ENCODE peak calls at places on chromosomes 1 and 21, in eight cellular contexts. One of them, this sample, is unnamed.

GRCh38 chr21:43333301-43334062 is 93.4 kb downstream of the SIK1 start:
- DNase-seq in DMS79: peak; percentile 36
- DNase-seq in activated naive CD8-positive, alpha-beta T cell treated with anti-CD3 and anti-CD28 coated beads, Interleukin-2, amount 50 U/mL, for 24 hours: no peak
- DNase-seq in activated T-cell treated with anti-CD3 and anti-CD28 coated beads for 48 hours: no peak
- DNase-seq in stimulated activated CD8-positive, alpha-beta memory T cell treated with anti-CD3 and anti-CD28 coated beads, Interleukin-4, amount 100 ng/mL, for 4 hours: no peak
- DNase-seq in iris pigment epithelial cell: peak; percentile 84
- DNase-seq in H4: peak; percentile 71
- DNase-seq in AG10803: peak; percentile 94
- DNase-seq in this sample: no peak

GRCh38 chr1:210496063-210496462 is 167.4 kb downstream of the HHAT start:
- DNase-seq in DMS79: no peak
- DNase-seq in activated naive CD8-positive, alpha-beta T cell treated with anti-CD3 and anti-CD28 coated beads, Interleukin-2, amount 50 U/mL, for 24 hours: no peak
- DNase-seq in activated T-cell treated with anti-CD3 and anti-CD28 coated beads for 48 hours: no peak
- DNase-seq in stimulated activated CD8-positive, alpha-beta memory T cell treated with anti-CD3 and anti-CD28 coated beads, Interleukin-4, amount 100 ng/mL, for 4 hours: no peak
- DNase-seq in iris pigment epithelial cell: peak; percentile 40
- DNase-seq in H4: peak; percentile 44
- DNase-seq in AG10803: peak; percentile 48
- DNase-seq in this sample: no peak

GRCh38 chr1:61461406-61462384 is 263.2 kb downstream of the TM2D1 start:
- DNase-seq in DMS79: no peak
- DNase-seq in activated naive CD8-positive, alpha-beta T cell treated with anti-CD3 and anti-CD28 coated beads, Interleukin-2, amount 50 U/mL, for 24 hours: no peak
- DNase-seq in activated T-cell treated with anti-CD3 and anti-CD28 coated beads for 48 hours: no peak
- DNase-seq in stimulated activated CD8-positive, alpha-beta memory T cell treated with anti-CD3 and anti-CD28 coated beads, Interleukin-4, amount 100 ng/mL, for 4 hours: no peak
- DNase-seq in iris pigment epithelial cell: no peak
- DNase-seq in H4: no peak
- DNase-seq in AG10803: no peak
- DNase-seq in this sample: no peak

GRCh38 chr1:2557146-2558029 is 1.2 kb downstream of the TNFRSF14 start:
- DNase-seq in DMS79: no peak
- DNase-seq in activated naive CD8-positive, alpha-beta T cell treated with anti-CD3 and anti-CD28 coated beads, Interleukin-2, amount 50 U/mL, for 24 hours: no peak
- DNase-seq in activated T-cell treated with anti-CD3 and anti-CD28 coated beads for 48 hours: no peak
- DNase-seq in stimulated activated CD8-positive, alpha-beta memory T cell treated with anti-CD3 and anti-CD28 coated beads, Interleukin-4, amount 100 ng/mL, for 4 hours: no peak
- DNase-seq in iris pigment epithelial cell: no peak
- DNase-seq in H4: no peak
- DNase-seq in AG10803: no peak
- DNase-seq in this sample: no peak

GRCh38 chr1:220789532-220790147 is 2.9 kb downstream of the MTARC1 start:
- DNase-seq in DMS79: no peak
- DNase-seq in activated naive CD8-positive, alpha-beta T cell treated with anti-CD3 and anti-CD28 coated beads, Interleukin-2, amount 50 U/mL, for 24 hours: no peak
- DNase-seq in activated T-cell treated with anti-CD3 and anti-CD28 coated beads for 48 hours: no peak
- DNase-seq in stimulated activated CD8-positive, alpha-beta memory T cell treated with anti-CD3 and anti-CD28 coated beads, Interleukin-4, amount 100 ng/mL, for 4 hours: no peak
- DNase-seq in iris pigment epithelial cell: peak; percentile 37
- DNase-seq in H4: no peak
- DNase-seq in AG10803: peak; percentile 48
- DNase-seq in this sample: no peak

GRCh38 chr1:230711245-230711644 is 2.7 kb downstream of the AGT start:
- DNase-seq in DMS79: no peak
- DNase-seq in activated naive CD8-positive, alpha-beta T cell treated with anti-CD3 and anti-CD28 coated beads, Interleukin-2, amount 50 U/mL, for 24 hours: no peak
- DNase-seq in activated T-cell treated with anti-CD3 and anti-CD28 coated beads for 48 hours: no peak
- DNase-seq in stimulated activated CD8-positive, alpha-beta memory T cell treated with anti-CD3 and anti-CD28 coated beads, Interleukin-4, amount 100 ng/mL, for 4 hours: no peak
- DNase-seq in iris pigment epithelial cell: no peak
- DNase-seq in H4: no peak
- DNase-seq in AG10803: peak; percentile 6
- DNase-seq in this sample: no peak

GRCh38 chr1:83761084-83761760 is 237.7 kb downstream of the TTLL7 start:
- DNase-seq in DMS79: no peak
- DNase-seq in activated naive CD8-positive, alpha-beta T cell treated with anti-CD3 and anti-CD28 coated beads, Interleukin-2, amount 50 U/mL, for 24 hours: peak; percentile 15
- DNase-seq in activated T-cell treated with anti-CD3 and anti-CD28 coated beads for 48 hours: no peak
- DNase-seq in stimulated activated CD8-positive, alpha-beta memory T cell treated with anti-CD3 and anti-CD28 coated beads, Interleukin-4, amount 100 ng/mL, for 4 hours: no peak
- DNase-seq in iris pigment epithelial cell: no peak
- DNase-seq in H4: no peak
- DNase-seq in AG10803: no peak
- DNase-seq in this sample: no peak

GRCh38 chr1:6599141-6599975 is 3.3 kb downstream of the KLHL21 start:
- DNase-seq in DMS79: no peak
- DNase-seq in activated naive CD8-positive, alpha-beta T cell treated with anti-CD3 and anti-CD28 coated beads, Interleukin-2, amount 50 U/mL, for 24 hours: peak; percentile 57
- DNase-seq in activated T-cell treated with anti-CD3 and anti-CD28 coated beads for 48 hours: peak; percentile 43
- DNase-seq in stimulated activated CD8-positive, alpha-beta memory T cell treated with anti-CD3 and anti-CD28 coated beads, Interleukin-4, amount 100 ng/mL, for 4 hours: peak; percentile 62
- DNase-seq in iris pigment epithelial cell: no peak
- DNase-seq in H4: no peak
- DNase-seq in AG10803: peak; percentile 50
- DNase-seq in this sample: no peak

GRCh38 chr1:240189386-240189989 is 97.8 kb downstream of the FMN2 start:
- DNase-seq in DMS79: no peak
- DNase-seq in activated naive CD8-positive, alpha-beta T cell treated with anti-CD3 and anti-CD28 coated beads, Interleukin-2, amount 50 U/mL, for 24 hours: peak; percentile 15
- DNase-seq in activated T-cell treated with anti-CD3 and anti-CD28 coated beads for 48 hours: no peak
- DNase-seq in stimulated activated CD8-positive, alpha-beta memory T cell treated with anti-CD3 and anti-CD28 coated beads, Interleukin-4, amount 100 ng/mL, for 4 hours: no peak
- DNase-seq in iris pigment epithelial cell: peak; percentile 31
- DNase-seq in H4: no peak
- DNase-seq in AG10803: peak; percentile 42
- DNase-seq in this sample: no peak

GRCh38 chr1:49251385-49251784 is 474.7 kb upstream of the BEND5 start:
- DNase-seq in DMS79: no peak
- DNase-seq in activated naive CD8-positive, alpha-beta T cell treated with anti-CD3 and anti-CD28 coated beads, Interleukin-2, amount 50 U/mL, for 24 hours: no peak
- DNase-seq in activated T-cell treated with anti-CD3 and anti-CD28 coated beads for 48 hours: no peak
- DNase-seq in stimulated activated CD8-positive, alpha-beta memory T cell treated with anti-CD3 and anti-CD28 coated beads, Interleukin-4, amount 100 ng/mL, for 4 hours: no peak
- DNase-seq in iris pigment epithelial cell: no peak
- DNase-seq in H4: no peak
- DNase-seq in AG10803: no peak
- DNase-seq in this sample: no peak

GRCh38 chr1:9942399-9942938 is 722 bp downstream of the LZIC start:
- DNase-seq in DMS79: peak; percentile 20
- DNase-seq in activated naive CD8-positive, alpha-beta T cell treated with anti-CD3 and anti-CD28 coated beads, Interleukin-2, amount 50 U/mL, for 24 hours: peak; percentile 17
- DNase-seq in activated T-cell treated with anti-CD3 and anti-CD28 coated beads for 48 hours: no peak
- DNase-seq in stimulated activated CD8-positive, alpha-beta memory T cell treated with anti-CD3 and anti-CD28 coated beads, Interleukin-4, amount 100 ng/mL, for 4 hours: no peak
- DNase-seq in iris pigment epithelial cell: peak; percentile 62
- DNase-seq in H4: peak; percentile 61
- DNase-seq in AG10803: peak; percentile 64
- DNase-seq in this sample: no peak

GRCh38 chr1:216892581-216892980 is 169.4 kb upstream of the ESRRG start:
- DNase-seq in DMS79: no peak
- DNase-seq in activated naive CD8-positive, alpha-beta T cell treated with anti-CD3 and anti-CD28 coated beads, Interleukin-2, amount 50 U/mL, for 24 hours: no peak
- DNase-seq in activated T-cell treated with anti-CD3 and anti-CD28 coated beads for 48 hours: no peak
- DNase-seq in stimulated activated CD8-positive, alpha-beta memory T cell treated with anti-CD3 and anti-CD28 coated beads, Interleukin-4, amount 100 ng/mL, for 4 hours: no peak
- DNase-seq in iris pigment epithelial cell: no peak
- DNase-seq in H4: no peak
- DNase-seq in AG10803: no peak
- DNase-seq in this sample: no peak

GRCh38 chr1:248140846-248141245 is 4.1 kb upstream of the OR2M5 start:
- DNase-seq in DMS79: no peak
- DNase-seq in activated naive CD8-positive, alpha-beta T cell treated with anti-CD3 and anti-CD28 coated beads, Interleukin-2, amount 50 U/mL, for 24 hours: no peak
- DNase-seq in activated T-cell treated with anti-CD3 and anti-CD28 coated beads for 48 hours: no peak
- DNase-seq in stimulated activated CD8-positive, alpha-beta memory T cell treated with anti-CD3 and anti-CD28 coated beads, Interleukin-4, amount 100 ng/mL, for 4 hours: no peak
- DNase-seq in iris pigment epithelial cell: no peak
- DNase-seq in H4: no peak
- DNase-seq in AG10803: no peak
- DNase-seq in this sample: no peak

GRCh38 chr1:21669287-21670058 is at the start of gene RAP1GAP:
- DNase-seq in DMS79: no peak
- DNase-seq in activated naive CD8-positive, alpha-beta T cell treated with anti-CD3 and anti-CD28 coated beads, Interleukin-2, amount 50 U/mL, for 24 hours: peak; percentile 29
- DNase-seq in activated T-cell treated with anti-CD3 and anti-CD28 coated beads for 48 hours: no peak
- DNase-seq in stimulated activated CD8-positive, alpha-beta memory T cell treated with anti-CD3 and anti-CD28 coated beads, Interleukin-4, amount 100 ng/mL, for 4 hours: no peak
- DNase-seq in iris pigment epithelial cell: no peak
- DNase-seq in H4: no peak
- DNase-seq in AG10803: no peak
- DNase-seq in this sample: no peak

GRCh38 chr1:107664882-107665871 is 299.8 kb downstream of the VAV3 start:
- DNase-seq in DMS79: no peak
- DNase-seq in activated naive CD8-positive, alpha-beta T cell treated with anti-CD3 and anti-CD28 coated beads, Interleukin-2, amount 50 U/mL, for 24 hours: no peak
- DNase-seq in activated T-cell treated with anti-CD3 and anti-CD28 coated beads for 48 hours: no peak
- DNase-seq in stimulated activated CD8-positive, alpha-beta memory T cell treated with anti-CD3 and anti-CD28 coated beads, Interleukin-4, amount 100 ng/mL, for 4 hours: no peak
- DNase-seq in iris pigment epithelial cell: no peak
- DNase-seq in H4: no peak
- DNase-seq in AG10803: no peak
- DNase-seq in this sample: no peak

GRCh38 chr1:81259620-81260411 is 540.9 kb upstream of the ADGRL2 start:
- DNase-seq in DMS79: no peak
- DNase-seq in activated naive CD8-positive, alpha-beta T cell treated with anti-CD3 and anti-CD28 coated beads, Interleukin-2, amount 50 U/mL, for 24 hours: no peak
- DNase-seq in activated T-cell treated with anti-CD3 and anti-CD28 coated beads for 48 hours: no peak
- DNase-seq in stimulated activated CD8-positive, alpha-beta memory T cell treated with anti-CD3 and anti-CD28 coated beads, Interleukin-4, amount 100 ng/mL, for 4 hours: no peak
- DNase-seq in iris pigment epithelial cell: no peak
- DNase-seq in H4: no peak
- DNase-seq in AG10803: no peak
- DNase-seq in this sample: no peak

GRCh38 chr1:85570446-85571180 is 9.9 kb upstream of the CCN1 start:
- DNase-seq in DMS79: no peak
- DNase-seq in activated naive CD8-positive, alpha-beta T cell treated with anti-CD3 and anti-CD28 coated beads, Interleukin-2, amount 50 U/mL, for 24 hours: no peak
- DNase-seq in activated T-cell treated with anti-CD3 and anti-CD28 coated beads for 48 hours: no peak
- DNase-seq in stimulated activated CD8-positive, alpha-beta memory T cell treated with anti-CD3 and anti-CD28 coated beads, Interleukin-4, amount 100 ng/mL, for 4 hours: no peak
- DNase-seq in iris pigment epithelial cell: no peak
- DNase-seq in H4: no peak
- DNase-seq in AG10803: no peak
- DNase-seq in this sample: no peak

GRCh38 chr1:248850536-248851251 is 8.2 kb downstream of the ZNF692 start:
- DNase-seq in DMS79: no peak
- DNase-seq in activated naive CD8-positive, alpha-beta T cell treated with anti-CD3 and anti-CD28 coated beads, Interleukin-2, amount 50 U/mL, for 24 hours: no peak
- DNase-seq in activated T-cell treated with anti-CD3 and anti-CD28 coated beads for 48 hours: no peak
- DNase-seq in stimulated activated CD8-positive, alpha-beta memory T cell treated with anti-CD3 and anti-CD28 coated beads, Interleukin-4, amount 100 ng/mL, for 4 hours: no peak
- DNase-seq in iris pigment epithelial cell: no peak
- DNase-seq in H4: no peak
- DNase-seq in AG10803: no peak
- DNase-seq in this sample: no peak

GRCh38 chr1:1437904-1438376 is 2.5 kb downstream of the VWA1 start:
- DNase-seq in DMS79: no peak
- DNase-seq in activated naive CD8-positive, alpha-beta T cell treated with anti-CD3 and anti-CD28 coated beads, Interleukin-2, amount 50 U/mL, for 24 hours: no peak
- DNase-seq in activated T-cell treated with anti-CD3 and anti-CD28 coated beads for 48 hours: no peak
- DNase-seq in stimulated activated CD8-positive, alpha-beta memory T cell treated with anti-CD3 and anti-CD28 coated beads, Interleukin-4, amount 100 ng/mL, for 4 hours: no peak
- DNase-seq in iris pigment epithelial cell: no peak
- DNase-seq in H4: no peak
- DNase-seq in AG10803: no peak
- DNase-seq in this sample: no peak

GRCh38 chr21:34911360-34911759 is 137.7 kb downstream of the RUNX1 start:
- DNase-seq in DMS79: no peak
- DNase-seq in activated naive CD8-positive, alpha-beta T cell treated with anti-CD3 and anti-CD28 coated beads, Interleukin-2, amount 50 U/mL, for 24 hours: no peak
- DNase-seq in activated T-cell treated with anti-CD3 and anti-CD28 coated beads for 48 hours: no peak
- DNase-seq in stimulated activated CD8-positive, alpha-beta memory T cell treated with anti-CD3 and anti-CD28 coated beads, Interleukin-4, amount 100 ng/mL, for 4 hours: no peak
- DNase-seq in iris pigment epithelial cell: no peak
- DNase-seq in H4: no peak
- DNase-seq in AG10803: no peak
- DNase-seq in this sample: no peak

GRCh38 chr1:37305841-37306240 is 168.5 kb upstream of the ZC3H12A start:
- DNase-seq in DMS79: peak; percentile 25
- DNase-seq in activated naive CD8-positive, alpha-beta T cell treated with anti-CD3 and anti-CD28 coated beads, Interleukin-2, amount 50 U/mL, for 24 hours: no peak
- DNase-seq in activated T-cell treated with anti-CD3 and anti-CD28 coated beads for 48 hours: no peak
- DNase-seq in stimulated activated CD8-positive, alpha-beta memory T cell treated with anti-CD3 and anti-CD28 coated beads, Interleukin-4, amount 100 ng/mL, for 4 hours: no peak
- DNase-seq in iris pigment epithelial cell: no peak
- DNase-seq in H4: no peak
- DNase-seq in AG10803: no peak
- DNase-seq in this sample: no peak

GRCh38 chr21:14673649-14674048 is 127.5 kb upstream of the SAMSN1 start:
- DNase-seq in DMS79: no peak
- DNase-seq in activated naive CD8-positive, alpha-beta T cell treated with anti-CD3 and anti-CD28 coated beads, Interleukin-2, amount 50 U/mL, for 24 hours: no peak
- DNase-seq in activated T-cell treated with anti-CD3 and anti-CD28 coated beads for 48 hours: no peak
- DNase-seq in stimulated activated CD8-positive, alpha-beta memory T cell treated with anti-CD3 and anti-CD28 coated beads, Interleukin-4, amount 100 ng/mL, for 4 hours: no peak
- DNase-seq in iris pigment epithelial cell: no peak
- DNase-seq in H4: no peak
- DNase-seq in AG10803: no peak
- DNase-seq in this sample: no peak

GRCh38 chr1:94258873-94259331 is 21.5 kb upstream of the ARHGAP29 start:
- DNase-seq in DMS79: no peak
- DNase-seq in activated naive CD8-positive, alpha-beta T cell treated with anti-CD3 and anti-CD28 coated beads, Interleukin-2, amount 50 U/mL, for 24 hours: no peak
- DNase-seq in activated T-cell treated with anti-CD3 and anti-CD28 coated beads for 48 hours: no peak
- DNase-seq in stimulated activated CD8-positive, alpha-beta memory T cell treated with anti-CD3 and anti-CD28 coated beads, Interleukin-4, amount 100 ng/mL, for 4 hours: no peak
- DNase-seq in iris pigment epithelial cell: peak; percentile 97
- DNase-seq in H4: peak; percentile 12
- DNase-seq in AG10803: peak; percentile 97
- DNase-seq in this sample: no peak

GRCh38 chr1:41862411-41863221 is 56.1 kb downstream of the HIVEP3 start:
- DNase-seq in DMS79: peak; percentile 47
- DNase-seq in activated naive CD8-positive, alpha-beta T cell treated with anti-CD3 and anti-CD28 coated beads, Interleukin-2, amount 50 U/mL, for 24 hours: peak; percentile 59
- DNase-seq in activated T-cell treated with anti-CD3 and anti-CD28 coated beads for 48 hours: peak; percentile 56
- DNase-seq in stimulated activated CD8-positive, alpha-beta memory T cell treated with anti-CD3 and anti-CD28 coated beads, Interleukin-4, amount 100 ng/mL, for 4 hours: no peak
- DNase-seq in iris pigment epithelial cell: peak; percentile 90
- DNase-seq in H4: peak; percentile 73
- DNase-seq in AG10803: peak; percentile 83
- DNase-seq in this sample: no peak

GRCh38 chr1:173453982-173454381 is 23.2 kb upstream of the PRDX6 start:
- DNase-seq in DMS79: no peak
- DNase-seq in activated naive CD8-positive, alpha-beta T cell treated with anti-CD3 and anti-CD28 coated beads, Interleukin-2, amount 50 U/mL, for 24 hours: no peak
- DNase-seq in activated T-cell treated with anti-CD3 and anti-CD28 coated beads for 48 hours: no peak
- DNase-seq in stimulated activated CD8-positive, alpha-beta memory T cell treated with anti-CD3 and anti-CD28 coated beads, Interleukin-4, amount 100 ng/mL, for 4 hours: no peak
- DNase-seq in iris pigment epithelial cell: peak; percentile 74
- DNase-seq in H4: no peak
- DNase-seq in AG10803: peak; percentile 30
- DNase-seq in this sample: no peak

GRCh38 chr1:194069168-194069830 is 882.9 kb upstream of the B3GALT2 start:
- DNase-seq in DMS79: no peak
- DNase-seq in activated naive CD8-positive, alpha-beta T cell treated with anti-CD3 and anti-CD28 coated beads, Interleukin-2, amount 50 U/mL, for 24 hours: no peak
- DNase-seq in activated T-cell treated with anti-CD3 and anti-CD28 coated beads for 48 hours: no peak
- DNase-seq in stimulated activated CD8-positive, alpha-beta memory T cell treated with anti-CD3 and anti-CD28 coated beads, Interleukin-4, amount 100 ng/mL, for 4 hours: no peak
- DNase-seq in iris pigment epithelial cell: no peak
- DNase-seq in H4: peak; percentile 10
- DNase-seq in AG10803: no peak
- DNase-seq in this sample: no peak

GRCh38 chr1:8201331-8201861 is 116.5 kb upstream of the SLC45A1 start:
- DNase-seq in DMS79: no peak
- DNase-seq in activated naive CD8-positive, alpha-beta T cell treated with anti-CD3 and anti-CD28 coated beads, Interleukin-2, amount 50 U/mL, for 24 hours: no peak
- DNase-seq in activated T-cell treated with anti-CD3 and anti-CD28 coated beads for 48 hours: no peak
- DNase-seq in stimulated activated CD8-positive, alpha-beta memory T cell treated with anti-CD3 and anti-CD28 coated beads, Interleukin-4, amount 100 ng/mL, for 4 hours: no peak
- DNase-seq in iris pigment epithelial cell: peak; percentile 56
- DNase-seq in H4: no peak
- DNase-seq in AG10803: no peak
- DNase-seq in this sample: no peak